ENCODE peak calls at places on chromosomes 11 and 22, in six cellular contexts. One of them, this sample, is unnamed. For H3K4me1, the result is how much of the 10 kb centered on the place peaks cover.

GRCh38 chr22:38205261-38206128 is 3.7 kb downstream of the MAFF start:
- DNase-seq in testis: peak
- DNase-seq in ovary: peak
- DNase-seq in effector memory CD4-positive, alpha-beta T cell: no peak
- DNase-seq in Peyer's patch: no peak
- DNase-seq in neural progenitor cell: no peak
- DNase-seq in this sample: no peak

GRCh38 chr22:43388420-43388851 is 23.4 kb upstream of the MPPED1 start:
- DNase-seq in effector memory CD4-positive, alpha-beta T cell: peak
- DNase-seq in neural progenitor cell: peak
- DNase-seq in testis: peak
- DNase-seq in ovary: peak
- DNase-seq in Peyer's patch: peak
- DNase-seq in this sample: peak

GRCh38 chr22:50573491-50574382 is 4.5 kb downstream of the CPT1B start:
- DNase-seq in neural progenitor cell: no peak
- DNase-seq in testis: no peak
- DNase-seq in Peyer's patch: no peak
- DNase-seq in ovary: no peak
- DNase-seq in effector memory CD4-positive, alpha-beta T cell: no peak
- DNase-seq in this sample: no peak

GRCh38 chr22:17407643-17408042 is 38.4 kb downstream of the CECR2 start:
- DNase-seq in Peyer's patch: no peak
- DNase-seq in neural progenitor cell: no peak
- DNase-seq in testis: no peak
- DNase-seq in ovary: no peak
- DNase-seq in effector memory CD4-positive, alpha-beta T cell: no peak
- DNase-seq in this sample: no peak

GRCh38 chr11:69290791-69291190 is 3.2 kb upstream of the MYEOV start:
- DNase-seq in ovary: no peak
- DNase-seq in Peyer's patch: no peak
- DNase-seq in testis: no peak
- DNase-seq in effector memory CD4-positive, alpha-beta T cell: no peak
- DNase-seq in neural progenitor cell: no peak
- DNase-seq in this sample: no peak

GRCh38 chr22:35334010-35334409 is 34.3 kb downstream of the TOM1 start:
- DNase-seq in neural progenitor cell: no peak
- DNase-seq in testis: no peak
- DNase-seq in ovary: no peak
- DNase-seq in Peyer's patch: no peak
- DNase-seq in effector memory CD4-positive, alpha-beta T cell: no peak
- DNase-seq in this sample: no peak

GRCh38 chr22:19799322-19800190 is 39.0 kb downstream of the TBX1 start:
- DNase-seq in effector memory CD4-positive, alpha-beta T cell: no peak
- DNase-seq in Peyer's patch: no peak
- DNase-seq in neural progenitor cell: no peak
- DNase-seq in testis: no peak
- DNase-seq in ovary: no peak
- DNase-seq in this sample: no peak

GRCh38 chr11:46407635-46408034 is 16.1 kb upstream of the CHRM4 start:
- DNase-seq in effector memory CD4-positive, alpha-beta T cell: no peak
- DNase-seq in neural progenitor cell: no peak
- DNase-seq in Peyer's patch: no peak
- DNase-seq in testis: no peak
- DNase-seq in ovary: no peak
- DNase-seq in this sample: peak

GRCh38 chr11:19185516-19186052 is 16.2 kb downstream of the CSRP3 start:
- DNase-seq in neural progenitor cell: no peak
- DNase-seq in ovary: no peak
- DNase-seq in testis: no peak
- DNase-seq in effector memory CD4-positive, alpha-beta T cell: no peak
- DNase-seq in Peyer's patch: no peak
- DNase-seq in this sample: no peak

GRCh38 chr11:46826310-46827044 is 19.6 kb downstream of the CKAP5 start:
- DNase-seq in Peyer's patch: peak
- DNase-seq in testis: peak
- DNase-seq in effector memory CD4-positive, alpha-beta T cell: peak
- DNase-seq in ovary: peak
- DNase-seq in neural progenitor cell: peak
- DNase-seq in this sample: peak

GRCh38 chr11:6219359-6219758 is 14.0 kb downstream of the C11orf42 start:
- DNase-seq in neural progenitor cell: no peak
- DNase-seq in ovary: no peak
- DNase-seq in effector memory CD4-positive, alpha-beta T cell: no peak
- DNase-seq in Peyer's patch: no peak
- DNase-seq in testis: no peak
- DNase-seq in this sample: no peak

GRCh38 chr11:3907590-3907989 is 52.1 kb downstream of the STIM1 start:
- DNase-seq in Peyer's patch: no peak
- DNase-seq in effector memory CD4-positive, alpha-beta T cell: no peak
- DNase-seq in neural progenitor cell: no peak
- DNase-seq in ovary: no peak
- DNase-seq in testis: no peak
- DNase-seq in this sample: no peak

GRCh38 chr11:72869845-72870244 is 55.6 kb downstream of the ATG16L2 start:
- DNase-seq in effector memory CD4-positive, alpha-beta T cell: no peak
- DNase-seq in Peyer's patch: no peak
- DNase-seq in neural progenitor cell: no peak
- DNase-seq in testis: no peak
- DNase-seq in ovary: no peak
- DNase-seq in this sample: no peak

GRCh38 chr11:71339178-71339881 is 87.0 kb upstream of the SHANK2 start:
- DNase-seq in ovary: peak
- DNase-seq in effector memory CD4-positive, alpha-beta T cell: no peak
- DNase-seq in neural progenitor cell: no peak
- DNase-seq in Peyer's patch: peak
- DNase-seq in testis: peak
- DNase-seq in this sample: no peak

GRCh38 chr11:13073119-13073981 is 64.2 kb downstream of the RASSF10 start:
- DNase-seq in Peyer's patch: no peak
- DNase-seq in neural progenitor cell: no peak
- DNase-seq in testis: no peak
- DNase-seq in ovary: no peak
- DNase-seq in effector memory CD4-positive, alpha-beta T cell: no peak
- DNase-seq in this sample: no peak

GRCh38 chr11:11624926-11625325 is 3.1 kb upstream of the GALNT18 start:
- DNase-seq in ovary: no peak
- DNase-seq in effector memory CD4-positive, alpha-beta T cell: no peak
- DNase-seq in Peyer's patch: no peak
- DNase-seq in testis: no peak
- DNase-seq in neural progenitor cell: peak
- DNase-seq in this sample: no peak

GRCh38 chr11:119904636-119905035 is 175.6 kb upstream of the NECTIN1 start:
- DNase-seq in Peyer's patch: no peak
- DNase-seq in testis: no peak
- DNase-seq in ovary: no peak
- DNase-seq in effector memory CD4-positive, alpha-beta T cell: no peak
- DNase-seq in neural progenitor cell: no peak
- DNase-seq in this sample: no peak

GRCh38 chr11:128897841-128898240 is 6.7 kb downstream of the KCNJ5 start:
- DNase-seq in Peyer's patch: no peak
- DNase-seq in ovary: no peak
- DNase-seq in neural progenitor cell: no peak
- DNase-seq in testis: no peak
- DNase-seq in effector memory CD4-positive, alpha-beta T cell: no peak
- DNase-seq in this sample: no peak

GRCh38 chr11:91585035-91585801 is 639.4 kb upstream of the FAT3 start:
- DNase-seq in effector memory CD4-positive, alpha-beta T cell: no peak
- DNase-seq in neural progenitor cell: no peak
- DNase-seq in ovary: no peak
- DNase-seq in testis: no peak
- DNase-seq in Peyer's patch: no peak
- DNase-seq in this sample: no peak

GRCh38 chr11:122168218-122168617 is 52.2 kb upstream of the BLID start:
- DNase-seq in effector memory CD4-positive, alpha-beta T cell: no peak
- DNase-seq in Peyer's patch: no peak
- DNase-seq in ovary: no peak
- DNase-seq in testis: no peak
- DNase-seq in neural progenitor cell: no peak
- DNase-seq in this sample: no peak

GRCh38 chr11:122172352-122173073 is 56.5 kb upstream of the BLID start:
- DNase-seq in ovary: no peak
- DNase-seq in neural progenitor cell: no peak
- DNase-seq in Peyer's patch: no peak
- DNase-seq in testis: no peak
- DNase-seq in effector memory CD4-positive, alpha-beta T cell: no peak
- DNase-seq in this sample: no peak

GRCh38 chr11:122173074-122173450 is 57.0 kb upstream of the BLID start:
- DNase-seq in neural progenitor cell: no peak
- DNase-seq in ovary: no peak
- DNase-seq in Peyer's patch: no peak
- DNase-seq in testis: no peak
- DNase-seq in effector memory CD4-positive, alpha-beta T cell: no peak
- DNase-seq in this sample: no peak

GRCh38 chr11:122173587-122173986 is 57.6 kb upstream of the BLID start:
- DNase-seq in ovary: no peak
- DNase-seq in effector memory CD4-positive, alpha-beta T cell: no peak
- DNase-seq in neural progenitor cell: no peak
- DNase-seq in Peyer's patch: no peak
- DNase-seq in testis: no peak
- DNase-seq in this sample: no peak

GRCh38 chr11:122170815-122171475 is 54.9 kb upstream of the BLID start:
- DNase-seq in neural progenitor cell: no peak
- DNase-seq in ovary: no peak
- DNase-seq in effector memory CD4-positive, alpha-beta T cell: no peak
- DNase-seq in testis: no peak
- DNase-seq in Peyer's patch: no peak
- DNase-seq in this sample: no peak
- H3K4me1 ChIP-seq in neural progenitor cell: under half
- H3K4me1 ChIP-seq in ovary: under half
- H3K4me1 ChIP-seq in effector memory CD4-positive, alpha-beta T cell: under half
- H3K4me1 ChIP-seq in testis: under half
- H3K4me1 ChIP-seq in Peyer's patch: under half
- H3K4me1 ChIP-seq in this sample: under half

GRCh38 chr22:46156031-46156430 is 5.7 kb downstream of the PPARA start:
- DNase-seq in ovary: no peak
- DNase-seq in testis: no peak
- DNase-seq in effector memory CD4-positive, alpha-beta T cell: no peak
- DNase-seq in Peyer's patch: no peak
- DNase-seq in neural progenitor cell: no peak
- DNase-seq in this sample: no peak
- H3K4me1 ChIP-seq in ovary: under half
- H3K4me1 ChIP-seq in testis: under half
- H3K4me1 ChIP-seq in effector memory CD4-positive, alpha-beta T cell: under half
- H3K4me1 ChIP-seq in Peyer's patch: under half
- H3K4me1 ChIP-seq in neural progenitor cell: under half
- H3K4me1 ChIP-seq in this sample: under half

DNA sequence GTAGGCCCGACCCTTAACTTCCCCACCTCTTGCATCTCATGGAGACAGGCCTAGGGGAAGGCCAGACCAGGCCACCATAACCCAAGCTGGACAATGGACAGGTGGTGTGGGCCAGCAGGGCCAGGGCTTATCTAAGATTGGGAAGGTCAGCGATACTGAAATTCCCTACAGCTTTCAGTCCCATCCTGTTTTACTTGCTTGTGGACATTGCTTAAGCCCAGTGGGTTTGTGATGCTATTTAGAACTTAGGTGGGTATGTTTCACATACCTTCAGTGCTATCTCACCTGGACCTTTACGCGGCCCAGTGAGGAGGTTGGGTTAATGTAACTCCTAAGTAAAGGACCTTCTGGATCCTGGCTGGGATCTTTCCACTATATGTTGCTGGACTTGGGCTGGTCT is 1.7 kb downstream of the FADS2 start:
- DNase-seq in Peyer's patch: no peak
- DNase-seq in testis: no peak
- DNase-seq in ovary: no peak
- DNase-seq in effector memory CD4-positive, alpha-beta T cell: no peak
- DNase-seq in neural progenitor cell: no peak
- DNase-seq in this sample: no peak
- H3K4me1 ChIP-seq in Peyer's patch: under half
- H3K4me1 ChIP-seq in testis: half or more
- H3K4me1 ChIP-seq in ovary: under half
- H3K4me1 ChIP-seq in effector memory CD4-positive, alpha-beta T cell: under half
- H3K4me1 ChIP-seq in neural progenitor cell: under half
- H3K4me1 ChIP-seq in this sample: under half

GRCh38 chr11:16609769-16610168 is 128.7 kb upstream of the C11orf58 start:
- DNase-seq in effector memory CD4-positive, alpha-beta T cell: no peak
- DNase-seq in ovary: no peak
- DNase-seq in Peyer's patch: no peak
- DNase-seq in testis: no peak
- DNase-seq in neural progenitor cell: no peak
- DNase-seq in this sample: no peak

GRCh38 chr11:16611395-16612233 is 126.8 kb upstream of the C11orf58 start:
- DNase-seq in effector memory CD4-positive, alpha-beta T cell: no peak
- DNase-seq in Peyer's patch: no peak
- DNase-seq in ovary: no peak
- DNase-seq in neural progenitor cell: peak
- DNase-seq in testis: peak
- DNase-seq in this sample: peak

GRCh38 chr11:16610213-16610737 is 128.2 kb upstream of the C11orf58 start:
- DNase-seq in neural progenitor cell: peak
- DNase-seq in ovary: no peak
- DNase-seq in effector memory CD4-positive, alpha-beta T cell: no peak
- DNase-seq in Peyer's patch: no peak
- DNase-seq in testis: no peak
- DNase-seq in this sample: no peak

GRCh38 chr11:16612234-16612571 is 126.2 kb upstream of the C11orf58 start:
- DNase-seq in testis: no peak
- DNase-seq in Peyer's patch: no peak
- DNase-seq in effector memory CD4-positive, alpha-beta T cell: no peak
- DNase-seq in ovary: no peak
- DNase-seq in neural progenitor cell: no peak
- DNase-seq in this sample: no peak

GRCh38 chr11:16610738-16611388 is 127.6 kb upstream of the C11orf58 start:
- DNase-seq in neural progenitor cell: peak
- DNase-seq in ovary: no peak
- DNase-seq in testis: no peak
- DNase-seq in Peyer's patch: peak
- DNase-seq in effector memory CD4-positive, alpha-beta T cell: no peak
- DNase-seq in this sample: peak
- H3K4me1 ChIP-seq in neural progenitor cell: under half
- H3K4me1 ChIP-seq in ovary: under half
- H3K4me1 ChIP-seq in testis: under half
- H3K4me1 ChIP-seq in Peyer's patch: under half
- H3K4me1 ChIP-seq in effector memory CD4-positive, alpha-beta T cell: under half
- H3K4me1 ChIP-seq in this sample: under half